ENCODE peak calls at places on chromosomes 12 and 14, in six cellular contexts. One of them, this sample, is unnamed.

GRCh38 chr12:111100554-111100953 is 180.2 kb upstream of the MYL2 start:
- DNase-seq in left ventricle myocardium inferior: no peak
- DNase-seq in fibroblast of mammary gland: no peak
- DNase-seq in NCI-H524: no peak
- DNase-seq in GM12865: no peak
- DNase-seq in H54: no peak
- DNase-seq in this sample: no peak

GRCh38 chr12:6612247-6612646 is 5.1 kb upstream of the CHD4 start:
- DNase-seq in NCI-H524: no peak
- DNase-seq in H54: no peak
- DNase-seq in left ventricle myocardium inferior: no peak
- DNase-seq in GM12865: no peak
- DNase-seq in fibroblast of mammary gland: no peak
- DNase-seq in this sample: peak; percentile 48

GRCh38 chr12:110200124-110200417 is 75.9 kb downstream of the IFT81 start:
- DNase-seq in fibroblast of mammary gland: peak; percentile 23
- DNase-seq in GM12865: no peak
- DNase-seq in NCI-H524: no peak
- DNase-seq in left ventricle myocardium inferior: no peak
- DNase-seq in H54: no peak
- DNase-seq in this sample: no peak

GRCh38 chr12:14260011-14260993 is 105.2 kb upstream of the ATF7IP start:
- DNase-seq in GM12865: no peak
- DNase-seq in left ventricle myocardium inferior: peak; percentile 91
- DNase-seq in NCI-H524: peak; percentile 13
- DNase-seq in fibroblast of mammary gland: peak; percentile 93
- DNase-seq in H54: no peak
- DNase-seq in this sample: no peak

GRCh38 chr12:108822458-108823205 is 34.8 kb downstream of the SSH1 start:
- DNase-seq in NCI-H524: peak; percentile 92
- DNase-seq in GM12865: no peak
- DNase-seq in H54: no peak
- DNase-seq in fibroblast of mammary gland: no peak
- DNase-seq in left ventricle myocardium inferior: no peak
- DNase-seq in this sample: no peak

GRCh38 chr12:33427071-33427470 is 12.5 kb downstream of the SYT10 start:
- DNase-seq in NCI-H524: peak; percentile 49
- DNase-seq in H54: no peak
- DNase-seq in fibroblast of mammary gland: peak; percentile 0
- DNase-seq in GM12865: peak; percentile 42
- DNase-seq in left ventricle myocardium inferior: no peak
- DNase-seq in this sample: no peak

GRCh38 chr12:118044075-118044474 is 16.9 kb downstream of the WSB2 start:
- DNase-seq in left ventricle myocardium inferior: no peak
- DNase-seq in GM12865: no peak
- DNase-seq in H54: no peak
- DNase-seq in NCI-H524: no peak
- DNase-seq in fibroblast of mammary gland: no peak
- DNase-seq in this sample: no peak

GRCh38 chr14:61145258-61145902 is 135.8 kb downstream of the TMEM30B start:
- DNase-seq in GM12865: no peak
- DNase-seq in H54: no peak
- DNase-seq in NCI-H524: peak; percentile 97
- DNase-seq in left ventricle myocardium inferior: no peak
- DNase-seq in fibroblast of mammary gland: peak; percentile 99
- DNase-seq in this sample: no peak

GRCh38 chr14:104075530-104076151 is 9.9 kb upstream of the ASPG start:
- DNase-seq in GM12865: no peak
- DNase-seq in fibroblast of mammary gland: peak; percentile 12
- DNase-seq in NCI-H524: peak; percentile 69
- DNase-seq in left ventricle myocardium inferior: no peak
- DNase-seq in H54: no peak
- DNase-seq in this sample: no peak

GRCh38 chr14:103022669-103023044 is 34.7 kb downstream of the CDC42BPB start:
- DNase-seq in NCI-H524: no peak
- DNase-seq in fibroblast of mammary gland: no peak
- DNase-seq in H54: no peak
- DNase-seq in left ventricle myocardium inferior: no peak
- DNase-seq in GM12865: no peak
- DNase-seq in this sample: no peak

GRCh38 chr12:44377443-44378160 is 498.5 kb downstream of the NELL2 start:
- DNase-seq in GM12865: no peak
- DNase-seq in fibroblast of mammary gland: no peak
- DNase-seq in NCI-H524: peak; percentile 90
- DNase-seq in left ventricle myocardium inferior: no peak
- DNase-seq in H54: no peak
- DNase-seq in this sample: no peak

GRCh38 chr14:75928587-75929230 is 53.1 kb downstream of the TGFB3 start:
- DNase-seq in left ventricle myocardium inferior: no peak
- DNase-seq in NCI-H524: peak; percentile 99
- DNase-seq in fibroblast of mammary gland: peak; percentile 11
- DNase-seq in H54: no peak
- DNase-seq in GM12865: no peak
- DNase-seq in this sample: no peak

GRCh38 chr14:104460920-104461651 is 118.5 kb upstream of the C14orf180 start:
- DNase-seq in fibroblast of mammary gland: no peak
- DNase-seq in NCI-H524: no peak
- DNase-seq in H54: no peak
- DNase-seq in left ventricle myocardium inferior: no peak
- DNase-seq in GM12865: no peak
- DNase-seq in this sample: no peak

GRCh38 chr14:56147980-56148901 is 30.0 kb downstream of the PELI2 start:
- DNase-seq in left ventricle myocardium inferior: no peak
- DNase-seq in NCI-H524: peak; percentile 54
- DNase-seq in fibroblast of mammary gland: no peak
- DNase-seq in GM12865: no peak
- DNase-seq in H54: no peak
- DNase-seq in this sample: no peak